ENCODE peak calls at places on chromosomes 6 and 20, in four cellular contexts. G is bronchial epithelial cell, O is amygdala, R is Caco-2. D is an unnamed sample.

GRCh38 chr6:23696946-23697345 is 429.1 kb upstream of the NRSN1 start:
- DNase-seq in G (no peak), O (no peak), R (no peak), D (no peak)

GRCh38 chr6:73713426-73714147 is 17.6 kb downstream of the CD109 start:
- DNase-seq in G (no peak), O (no peak), R (no peak), D (no peak)

GRCh38 chr6:30749554-30750378 is 5.4 kb upstream of the IER3 start:
- DNase-seq in G (peak), O (no peak), R (peak), D (no peak)

GRCh38 chr6:28657367-28657755 is 131.7 kb downstream of the GPX5 start:
- DNase-seq in G (no peak), O (no peak), R (no peak), D (no peak)

GRCh38 chr6:149750136-149750609 is 632 bp downstream of the PCMT1 start:
- DNase-seq in G (peak), O (peak), R (peak), D (peak)

GRCh38 chr6:36683656-36684446 is 5.3 kb downstream of the CDKN1A start:
- DNase-seq in G (no peak), O (no peak), R (no peak), D (no peak)

GRCh38 chr6:163457637-163458561 is 43.4 kb downstream of the QKI start:
- DNase-seq in G (peak), O (no peak), R (no peak), D (no peak)

GRCh38 chr6:43771858-43772570 is 2.0 kb downstream of the VEGFA start:
- DNase-seq in G (no peak), O (peak), R (peak), D (no peak)

GRCh38 chr6:98416027-98416426 is 418.3 kb upstream of the POU3F2 start:
- DNase-seq in G (peak), O (peak), R (no peak), D (peak)

GRCh38 chr6:106300944-106301343 is 24.6 kb downstream of the ATG5 start:
- DNase-seq in G (peak), O (no peak), R (no peak), D (no peak)

GRCh38 chr6:692356-692851 is 535 bp downstream of the EXOC2 start:
- DNase-seq in G (peak), O (no peak), R (peak), D (no peak)

GRCh38 chr6:161838306-161839035 is 564.6 kb upstream of the AGPAT4 start:
- DNase-seq in G (no peak), O (no peak), R (no peak), D (no peak)

GRCh38 chr6:157013649-157014365 is 236.6 kb downstream of the ARID1B start:
- DNase-seq in G (no peak), O (no peak), R (no peak), D (no peak)

GRCh38 chr20:20210327-20210726 is 157.6 kb upstream of the INSM1 start:
- DNase-seq in G (no peak), O (no peak), R (no peak), D (no peak)

GRCh38 chr6:22236626-22237414 is 60.0 kb downstream of the PRL start:
- DNase-seq in G (peak), O (no peak), R (no peak), D (no peak)

GRCh38 chr6:116764961-116765841 is at the start of gene FAM162B:
- DNase-seq in G (no peak), O (no peak), R (no peak), D (no peak)

GRCh38 chr20:49999329-49999728 is 16.5 kb downstream of the SNAI1 start:
- DNase-seq in G (no peak), O (no peak), R (no peak), D (no peak)

GRCh38 chr6:28948782-28949486 is 25.1 kb upstream of the TRIM27 start:
- DNase-seq in G (no peak), O (no peak), R (no peak), D (no peak)

GRCh38 chr20:3312940-3313656 is 74.1 kb upstream of the SLC4A11 start:
- DNase-seq in G (peak), O (no peak), R (no peak), D (no peak)

GRCh38 chr6:84767591-84768201 is 3.3 kb upstream of the TBX18 start:
- DNase-seq in G (no peak), O (no peak), R (no peak), D (no peak)

GRCh38 chr20:23669866-23670265 is 19.0 kb downstream of the CST4 start:
- DNase-seq in G (no peak), O (no peak), R (no peak), D (no peak)

GRCh38 chr6:7215140-7215539 is 97.9 kb downstream of the SSR1 start:
- DNase-seq in G (no peak), O (no peak), R (no peak), D (no peak)

GRCh38 chr6:2020909-2021308 is 224.5 kb downstream of the GMDS start:
- DNase-seq in G (peak), O (no peak), R (no peak), D (no peak)

GRCh38 chr6:109867970-109868358 is 110.1 kb upstream of the GPR6 start:
- DNase-seq in G (no peak), O (no peak), R (no peak), D (no peak)

GRCh38 chr6:42369568-42369967 is 82.2 kb downstream of the TRERF1 start:
- DNase-seq in G (peak), O (no peak), R (no peak), D (no peak)

GRCh38 chr20:57888591-57888990 is 178.8 kb upstream of the PMEPA1 start:
- DNase-seq in G (no peak), O (no peak), R (peak), D (no peak)

GRCh38 chr20:36741072-36741471 is 4.8 kb downstream of the NDRG3 start:
- DNase-seq in G (no peak), O (no peak), R (peak), D (no peak)

GRCh38 chr6:13500264-13500663 is 12.9 kb upstream of the GFOD1 start:
- DNase-seq in G (peak), O (no peak), R (no peak), D (no peak)

GRCh38 chr6:157519255-157520116 is 138.5 kb downstream of the ZDHHC14 start:
- DNase-seq in G (peak), O (no peak), R (no peak), D (no peak)

GRCh38 chr6:138162104-138162946 is 586 bp downstream of the ARFGEF3 start:
- DNase-seq in G (peak), O (no peak), R (no peak), D (no peak)

GRCh38 chr6:149128489-149129145 is 188.9 kb upstream of the TAB2 start:
- DNase-seq in G (no peak), O (no peak), R (no peak), D (no peak)